ENCODE peak calls at places on chromosomes 16 and 17, in five cellular contexts. N, I, S, M and D are unnamed samples.

GRCh38 chr17:31327534-31328526 is 6.4 kb upstream of the EVI2A start:
- DNase-seq in N (no peak), I (no peak), S (no peak), M (peak; percentile 84), D (no peak)

GRCh38 chr17:38458521-38458920 is 30.3 kb downstream of the ARHGAP23 start:
- DNase-seq in N (no peak), I (no peak), S (no peak), M (no peak), D (no peak)

GRCh38 chr17:2192367-2193028 is 111.1 kb downstream of the SMG6 start:
- DNase-seq in N (no peak), I (peak; percentile 66), S (peak; percentile 46), M (peak; percentile 87), D (no peak)

GRCh38 chr17:45123930-45124796 is 8.2 kb downstream of the PLCD3 start:
- DNase-seq in N (no peak), I (peak; percentile 60), S (no peak), M (peak; percentile 94), D (peak; percentile 77)

GRCh38 chr17:6361733-6362132 is 73.2 kb downstream of the AIPL1 start:
- DNase-seq in N (no peak), I (peak; percentile 73), S (no peak), M (peak; percentile 18), D (peak; percentile 71)

GRCh38 chr17:35577826-35578194 is 561 bp downstream of the PEX12 start:
- DNase-seq in N (no peak), I (peak; percentile 58), S (no peak), M (peak; percentile 50), D (no peak)

GRCh38 chr17:60941028-60941427 is 263.4 kb downstream of the BCAS3 start:
- DNase-seq in N (no peak), I (no peak), S (no peak), M (peak; percentile 99), D (no peak)

GRCh38 chr17:77394540-77395295 is 253.9 kb downstream of the SEC14L1 start:
- DNase-seq in N (no peak), I (no peak), S (no peak), M (no peak), D (no peak)

GRCh38 chr16:75235721-75236193 is 15.7 kb downstream of the BCAR1 start:
- DNase-seq in N (no peak), I (no peak), S (no peak), M (no peak), D (no peak)

GRCh38 chr16:13178318-13178717 is 276.9 kb downstream of the SHISA9 start:
- DNase-seq in N (no peak), I (no peak), S (no peak), M (no peak), D (no peak)

GRCh38 chr16:10994571-10994970 is 50.2 kb downstream of the CLEC16A start:
- DNase-seq in N (no peak), I (no peak), S (no peak), M (no peak), D (no peak)

GRCh38 chr16:21104124-21104860 is 46.4 kb downstream of the DNAH3 start:
- DNase-seq in N (no peak), I (no peak), S (no peak), M (peak; percentile 18), D (no peak)

GRCh38 chr16:12815361-12815760 is 11.7 kb upstream of the CPPED1 start:
- DNase-seq in N (no peak), I (no peak), S (no peak), M (no peak), D (no peak)

GRCh38 chr17:28225271-28225670 is 93.7 kb upstream of the TMEM97 start:
- DNase-seq in N (no peak), I (no peak), S (no peak), M (peak; percentile 10), D (no peak)

GRCh38 chr17:67511012-67511411 is 133.9 kb downstream of the PITPNC1 start:
- DNase-seq in N (no peak), I (no peak), S (no peak), M (no peak), D (no peak)

GRCh38 chr16:35510701-35511100 is 2051.3 kb downstream of the TP53TG3F start:
- DNase-seq in N (no peak), I (no peak), S (no peak), M (no peak), D (no peak)

GRCh38 chr17:80894726-80895125 is 96.9 kb upstream of the CHMP6 start:
- DNase-seq in N (no peak), I (no peak), S (no peak), M (no peak), D (no peak)

GRCh38 chr17:80893604-80894438 is 97.8 kb upstream of the CHMP6 start:
- DNase-seq in N (no peak), I (no peak), S (no peak), M (no peak), D (no peak)

GRCh38 chr17:80894439-80894721 is 97.3 kb upstream of the CHMP6 start:
- DNase-seq in N (no peak), I (no peak), S (no peak), M (no peak), D (no peak)

GRCh38 chr17:80892019-80892855 is 99.4 kb upstream of the CHMP6 start:
- DNase-seq in N (no peak), I (no peak), S (peak; percentile 91), M (peak; percentile 99), D (no peak)

DNA sequence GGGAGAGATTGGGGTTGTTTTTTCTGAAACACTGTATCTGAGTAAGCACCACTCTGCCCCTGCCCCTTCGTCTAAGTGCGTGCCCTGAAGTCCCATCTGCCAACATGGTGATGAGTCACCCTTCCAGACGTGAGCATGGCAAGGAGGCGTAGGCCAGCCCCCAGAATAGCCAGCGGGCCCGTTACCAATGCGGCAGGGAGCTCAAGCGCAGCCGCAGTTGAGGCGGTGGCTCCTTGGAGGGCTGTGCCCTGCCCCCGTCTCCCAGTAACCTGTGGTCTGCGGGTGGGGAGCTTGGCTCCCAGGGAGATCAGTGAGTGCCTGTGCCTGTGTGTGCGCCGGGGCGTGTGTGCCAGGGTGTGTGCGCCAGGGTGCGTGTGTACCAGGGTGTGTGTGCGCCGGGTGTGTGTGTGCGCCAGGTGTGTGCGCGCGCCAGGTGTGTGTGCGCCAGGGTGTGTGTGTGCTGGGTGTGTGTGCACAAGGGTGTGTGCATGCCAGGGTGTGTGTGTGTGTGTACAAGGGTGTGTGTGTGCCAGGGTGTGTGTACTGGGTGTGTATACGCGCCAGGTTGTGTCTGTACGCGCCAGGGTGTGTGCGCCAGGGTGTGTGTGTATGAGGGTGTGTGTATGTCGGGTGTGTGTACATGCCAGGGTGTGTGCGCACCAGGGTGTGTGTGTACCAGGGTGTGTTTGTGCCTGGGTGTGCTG is 98.6 kb upstream of the CHMP6 start:
- DNase-seq in N (no peak), I (no peak), S (peak; percentile 23), M (peak; percentile 93), D (no peak)
- H3K9ac ChIP-seq in N (peak overlapping the region; percentile 63), I (no peak overlapping the region), S (no peak overlapping the region), M (peak overlapping the region; percentile 65), D (no peak overlapping the region)

GRCh38 chr16:24098896-24099295 is 157.2 kb upstream of the CACNG3 start:
- DNase-seq in N (no peak), I (no peak), S (no peak), M (no peak), D (no peak)
- H3K9ac ChIP-seq in N (no peak overlapping the region), I (no peak overlapping the region), S (no peak overlapping the region), M (no peak overlapping the region), D (no peak overlapping the region)

GRCh38 chr16:84759906-84760305 is 59.9 kb upstream of the CRISPLD2 start:
- DNase-seq in N (no peak), I (no peak), S (no peak), M (no peak), D (no peak)
- H3K9ac ChIP-seq in N (no peak overlapping the region), I (no peak overlapping the region), S (no peak overlapping the region), M (no peak overlapping the region), D (no peak overlapping the region)

GRCh38 chr16:63617047-63617989 is 1504.5 kb downstream of the CDH11 start:
- DNase-seq in N (no peak), I (no peak), S (no peak), M (peak; percentile 15), D (no peak)

GRCh38 chr16:63613701-63614100 is 1508.2 kb downstream of the CDH11 start:
- DNase-seq in N (no peak), I (no peak), S (no peak), M (peak; percentile 69), D (no peak)

GRCh38 chr16:63618896-63619295 is 1503.0 kb downstream of the CDH11 start:
- DNase-seq in N (no peak), I (no peak), S (no peak), M (no peak), D (no peak)

GRCh38 chr16:63614421-63614820 is 1507.4 kb downstream of the CDH11 start:
- DNase-seq in N (no peak), I (no peak), S (no peak), M (peak; percentile 10), D (no peak)

DNA sequence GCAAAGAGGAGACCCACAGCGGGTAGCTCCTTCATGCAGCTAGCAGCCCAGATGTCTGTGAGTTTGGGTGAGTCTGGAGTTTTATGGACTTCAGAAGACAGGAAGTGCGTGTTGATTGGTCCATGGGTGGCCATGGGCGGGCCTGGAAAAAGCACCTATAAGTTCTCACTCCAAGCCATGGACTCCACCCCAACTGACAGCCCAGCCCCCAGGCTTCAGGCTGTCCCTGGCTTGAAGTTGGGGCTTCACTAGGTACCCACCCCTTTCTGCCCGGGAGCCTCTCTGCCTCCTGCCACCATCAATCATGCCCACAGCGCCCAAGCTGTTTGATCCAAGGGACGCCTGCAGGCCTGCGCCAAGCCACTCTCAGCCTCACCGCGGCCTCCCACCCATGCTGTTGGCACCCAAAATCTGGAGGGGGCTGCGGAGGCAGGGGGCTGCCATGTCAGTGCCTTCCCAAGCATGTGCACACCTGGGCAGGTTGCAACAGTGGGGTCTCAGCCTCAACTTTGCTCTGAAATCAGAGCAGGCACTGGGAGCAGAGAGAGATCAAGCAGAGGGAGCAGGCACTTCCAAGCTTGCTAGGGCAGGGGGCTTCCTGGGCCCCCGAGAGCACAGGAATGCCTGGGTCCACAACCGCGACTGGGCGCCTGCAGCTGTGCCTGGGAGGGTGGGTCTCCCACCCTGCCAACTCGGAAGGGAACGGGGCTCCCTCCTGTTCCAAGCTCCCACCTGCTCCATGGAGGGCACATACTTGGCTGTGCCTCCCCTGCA is 1503.7 kb downstream of the CDH11 start:
- DNase-seq in N (no peak), I (no peak), S (no peak), M (peak; percentile 18), D (no peak)
- H3K9ac ChIP-seq in N (no peak overlapping the region), I (no peak overlapping the region), S (no peak overlapping the region), M (no peak overlapping the region), D (no peak overlapping the region)

DNA sequence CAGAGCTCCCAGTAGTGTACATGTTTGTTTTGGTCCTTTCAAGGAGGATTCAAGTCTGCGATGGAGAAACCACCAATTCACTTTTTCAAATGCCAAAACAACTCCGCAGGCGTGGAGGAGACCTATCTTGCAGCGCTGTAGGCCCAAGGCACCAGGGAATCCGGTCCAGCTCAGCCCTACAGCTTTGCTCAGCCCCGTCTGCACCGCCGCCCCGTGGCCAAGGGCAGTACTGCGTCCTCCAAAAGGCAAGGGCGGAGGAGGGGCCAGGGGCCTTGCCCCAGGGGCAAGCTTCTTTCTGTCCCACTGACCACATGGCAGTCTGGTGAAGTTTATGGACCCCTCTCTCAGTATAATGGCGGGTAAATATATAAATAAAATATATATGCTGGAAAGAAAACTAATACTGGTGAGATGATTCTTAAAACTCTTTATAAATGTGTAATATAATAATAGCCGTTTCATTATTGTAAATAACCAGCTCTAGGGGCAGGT is 709 bp upstream of the CD300LG start:
- DNase-seq in N (peak; percentile 64), I (peak; percentile 86), S (peak; percentile 67), M (peak; percentile 72), D (peak; percentile 99)
- H3K9ac ChIP-seq in N (no peak overlapping the region), I (no peak overlapping the region), S (no peak overlapping the region), M (peak overlapping the region; percentile 46), D (no peak overlapping the region)